ENCODE peak calls at places on chromosome 10, in nine cellular contexts. N, J, Z, P, D, G, E, R and Y are unnamed samples.
A peak's percentile ranks its signal among the peaks of the same experiment; 100 is the strongest.

GRCh38 chr10:103833731-103834365 is 21.5 kb downstream of the SH3PXD2A start:
- DNase-seq in N (no peak), J (no peak), Z (no peak), P (peak; percentile 29), D (peak; percentile 45), G (no peak), E (peak; percentile 84), R (no peak), Y (no peak)

GRCh38 chr10:126669188-126669587 is 1.3 kb downstream of the C10orf90 start:
- DNase-seq in N (no peak), J (no peak), Z (no peak), P (no peak), D (no peak), G (no peak), E (no peak), R (no peak), Y (no peak)

GRCh38 chr10:133388265-133388972 is 5.5 kb upstream of the MTG1 start:
- DNase-seq in N (no peak), J (no peak), Z (no peak), P (no peak), D (no peak), G (no peak), E (no peak), R (peak; percentile 18), Y (no peak)

GRCh38 chr10:47182934-47183725 is 116.9 kb upstream of the GDF10 start:
- DNase-seq in N (no peak), J (no peak), Z (no peak), P (no peak), D (no peak), G (no peak), E (no peak), R (no peak), Y (no peak)

GRCh38 chr10:130138479-130138866 is 2.3 kb downstream of the GLRX3 start:
- DNase-seq in N (no peak), J (peak; percentile 77), Z (peak; percentile 69), P (peak; percentile 85), D (peak; percentile 25), G (no peak), E (no peak), R (no peak), Y (peak; percentile 88)

GRCh38 chr10:34180749-34181148 is 634.3 kb downstream of the PARD3 start:
- DNase-seq in N (no peak), J (no peak), Z (no peak), P (no peak), D (no peak), G (no peak), E (no peak), R (no peak), Y (no peak)

GRCh38 chr10:68133553-68133952 is 24.3 kb downstream of the MYPN start:
- DNase-seq in N (no peak), J (no peak), Z (peak; percentile 57), P (no peak), D (peak; percentile 6), G (no peak), E (peak; percentile 73), R (peak; percentile 51), Y (no peak)

GRCh38 chr10:26960308-26960707 is 99.5 kb upstream of the ABI1 start:
- DNase-seq in N (no peak), J (no peak), Z (no peak), P (no peak), D (peak; percentile 43), G (no peak), E (no peak), R (no peak), Y (no peak)

GRCh38 chr10:124712704-124713407 is 31.3 kb downstream of the FAM53B start:
- DNase-seq in N (no peak), J (no peak), Z (no peak), P (no peak), D (no peak), G (no peak), E (no peak), R (no peak), Y (no peak)

GRCh38 chr10:3239066-3239919 is 66.7 kb upstream of the PITRM1 start:
- DNase-seq in N (peak; percentile 76), J (peak; percentile 75), Z (peak; percentile 68), P (peak; percentile 57), D (peak; percentile 80), G (peak; percentile 68), E (peak; percentile 74), R (peak; percentile 75), Y (peak; percentile 67)

GRCh38 chr10:24207781-24208611 is 942 bp upstream of the KIAA1217 start:
- DNase-seq in N (no peak), J (peak; percentile 33), Z (no peak), P (no peak), D (peak; percentile 25), G (no peak), E (peak; percentile 51), R (peak; percentile 36), Y (peak; percentile 30)

GRCh38 chr10:43585046-43585445 is 10.6 kb upstream of the ZNF239 start:
- DNase-seq in N (no peak), J (no peak), Z (peak; percentile 64), P (no peak), D (no peak), G (no peak), E (no peak), R (no peak), Y (no peak)

GRCh38 chr10:73553316-73553715 is 37.8 kb downstream of the USP54 start:
- DNase-seq in N (peak; percentile 33), J (no peak), Z (no peak), P (no peak), D (no peak), G (no peak), E (peak; percentile 35), R (no peak), Y (no peak)

GRCh38 chr10:89389254-89389653 is 3.2 kb upstream of the IFIT1 start:
- DNase-seq in N (no peak), J (no peak), Z (peak; percentile 48), P (no peak), D (peak; percentile 70), G (no peak), E (no peak), R (no peak), Y (peak; percentile 40)

GRCh38 chr10:63166742-63167258 is 33.7 kb downstream of the NRBF2 start:
- DNase-seq in N (peak; percentile 20), J (no peak), Z (peak; percentile 85), P (peak; percentile 31), D (peak; percentile 91), G (no peak), E (no peak), R (no peak), Y (peak; percentile 83)

DNA sequence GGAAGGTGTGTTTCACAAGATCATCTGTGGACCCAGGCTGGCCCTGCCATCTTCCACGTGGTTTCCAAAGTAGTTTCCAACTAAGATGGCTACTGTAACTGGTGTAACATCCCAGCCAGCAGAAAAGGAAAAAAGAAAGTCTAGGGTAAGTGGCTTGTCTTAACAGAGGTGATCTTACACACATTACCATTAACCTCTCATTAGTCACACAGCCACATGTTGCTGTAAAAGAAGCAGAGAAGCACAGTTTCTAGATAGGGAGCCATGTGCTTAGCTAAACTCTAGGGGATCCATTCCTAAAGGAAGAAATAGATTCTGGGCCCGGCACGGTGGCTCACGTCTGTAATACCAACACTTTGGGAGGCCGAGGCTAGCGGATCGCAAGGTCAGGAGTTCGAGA is 54.3 kb downstream of the ZNF438 start:
- DNase-seq in N (no peak), J (no peak), Z (peak; percentile 47), P (no peak), D (no peak), G (no peak), E (no peak), R (no peak), Y (no peak)
- TF ChIP-seq CTCF in N (no peak), J (no peak), Z (no peak), P (no peak), D (no peak), G (no peak), E (no peak), R (no peak), Y (no peak)

GRCh38 chr10:14476641-14477407 is 146.1 kb upstream of the FRMD4A start:
- DNase-seq in N (no peak), J (no peak), Z (peak; percentile 77), P (no peak), D (peak; percentile 48), G (no peak), E (no peak), R (no peak), Y (no peak)

GRCh38 chr10:14477408-14477710 is 146.6 kb upstream of the FRMD4A start:
- DNase-seq in N (no peak), J (no peak), Z (peak; percentile 64), P (no peak), D (peak; percentile 37), G (no peak), E (no peak), R (no peak), Y (no peak)

GRCh38 chr10:14478639-14479038 is 147.9 kb upstream of the FRMD4A start:
- DNase-seq in N (peak; percentile 28), J (no peak), Z (peak; percentile 84), P (peak; percentile 28), D (peak; percentile 78), G (no peak), E (peak; percentile 60), R (peak; percentile 49), Y (peak; percentile 60)

GRCh38 chr10:14481014-14481413 is 150.3 kb upstream of the FRMD4A start:
- DNase-seq in N (no peak), J (no peak), Z (no peak), P (no peak), D (no peak), G (no peak), E (no peak), R (no peak), Y (no peak)

GRCh38 chr10:14478201-14478600 is 147.5 kb upstream of the FRMD4A start:
- DNase-seq in N (no peak), J (no peak), Z (no peak), P (no peak), D (no peak), G (no peak), E (no peak), R (no peak), Y (no peak)
- TF ChIP-seq CTCF in N (no peak), J (no peak), Z (no peak), P (no peak), D (no peak), G (no peak), E (no peak), R (no peak), Y (no peak)

GRCh38 chr10:71888623-71889387 is 37.8 kb upstream of the PSAP start:
- DNase-seq in N (peak; percentile 48), J (peak; percentile 89), Z (peak; percentile 77), P (peak; percentile 72), D (peak; percentile 94), G (no peak), E (peak; percentile 87), R (peak; percentile 65), Y (peak; percentile 83)
- TF ChIP-seq CTCF in N (no peak), J (no peak), Z (peak; percentile 14), P (peak; percentile 8), D (peak; percentile 8), G (peak; percentile 10), E (no peak), R (no peak), Y (no peak)

DNA sequence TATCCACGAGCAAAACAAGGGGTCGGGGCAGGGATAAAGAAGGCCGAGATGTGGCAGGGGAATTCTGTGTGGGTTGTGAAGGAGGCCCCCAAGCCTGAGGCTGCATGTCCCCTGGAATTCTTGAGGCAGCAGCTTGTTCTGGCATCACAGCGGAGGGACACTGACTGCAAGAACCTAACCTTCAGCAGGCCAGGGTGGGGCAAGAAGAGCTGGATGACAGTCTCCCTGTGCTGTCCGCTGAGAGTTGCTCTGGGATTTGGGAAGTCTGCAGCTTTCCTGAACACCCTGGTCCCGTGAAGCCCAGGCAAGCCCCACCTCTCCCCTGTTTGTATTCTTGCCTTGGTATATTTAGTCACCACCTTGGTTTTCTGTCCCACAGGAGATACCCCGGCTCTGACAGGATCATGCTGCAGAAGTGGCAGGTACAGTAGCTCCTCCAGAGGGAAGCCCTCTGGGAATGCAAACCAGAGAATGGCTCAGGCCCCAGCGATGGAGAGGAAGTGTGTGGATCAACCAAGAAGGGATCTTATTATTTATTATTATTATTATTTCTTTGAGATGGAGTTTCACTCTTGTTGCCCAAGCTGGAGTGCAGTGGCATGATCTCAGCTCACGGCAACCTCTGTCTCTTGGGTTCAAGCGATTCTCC is 1.9 kb upstream of the LRRC18 start:
- DNase-seq in N (no peak), J (no peak), Z (no peak), P (no peak), D (no peak), G (no peak), E (no peak), R (no peak), Y (no peak)
- TF ChIP-seq CTCF in N (no peak), J (no peak), Z (no peak), P (no peak), D (no peak), G (no peak), E (no peak), R (no peak), Y (no peak)